ENCODE peak calls at places on chromosomes 11 and 22, in ten cellular contexts. One of them, this sample, is unnamed.

GRCh38 chr11:26348776-26349175 is 16.8 kb downstream of the ANO3 start:
- DNase-seq in NCI-H510A treated with DMSO at 0.1 percent for 48 hours: no peak
- DNase-seq in AG04450: no peak
- DNase-seq in NCI-H345: no peak
- DNase-seq in Right ventricle myocardium superior: no peak
- DNase-seq in HAP-1: no peak
- DNase-seq in SK-MEL-5: no peak
- DNase-seq in posterior cingulate gyrus: no peak
- DNase-seq in fibroblast of pulmonary artery: peak
- DNase-seq in CD8-positive, alpha-beta T cell: no peak
- DNase-seq in this sample: no peak

GRCh38 chr11:86717817-86718501 is 45.5 kb upstream of the ME3 start:
- DNase-seq in NCI-H510A treated with DMSO at 0.1 percent for 48 hours: no peak
- DNase-seq in AG04450: no peak
- DNase-seq in NCI-H345: no peak
- DNase-seq in Right ventricle myocardium superior: no peak
- DNase-seq in HAP-1: no peak
- DNase-seq in SK-MEL-5: no peak
- DNase-seq in posterior cingulate gyrus: no peak
- DNase-seq in fibroblast of pulmonary artery: no peak
- DNase-seq in CD8-positive, alpha-beta T cell: no peak
- DNase-seq in this sample: no peak

GRCh38 chr22:23781065-23781464 is 5.7 kb upstream of the SMARCB1 start:
- DNase-seq in NCI-H510A treated with DMSO at 0.1 percent for 48 hours: no peak
- DNase-seq in AG04450: no peak
- DNase-seq in NCI-H345: no peak
- DNase-seq in Right ventricle myocardium superior: no peak
- DNase-seq in HAP-1: no peak
- DNase-seq in SK-MEL-5: no peak
- DNase-seq in posterior cingulate gyrus: peak
- DNase-seq in fibroblast of pulmonary artery: no peak
- DNase-seq in CD8-positive, alpha-beta T cell: no peak
- DNase-seq in this sample: no peak

GRCh38 chr11:113806403-113806802 is 26.8 kb downstream of the CLDN25 start:
- DNase-seq in NCI-H510A treated with DMSO at 0.1 percent for 48 hours: peak
- DNase-seq in AG04450: no peak
- DNase-seq in NCI-H345: no peak
- DNase-seq in Right ventricle myocardium superior: no peak
- DNase-seq in HAP-1: peak
- DNase-seq in SK-MEL-5: peak
- DNase-seq in posterior cingulate gyrus: no peak
- DNase-seq in fibroblast of pulmonary artery: peak
- DNase-seq in CD8-positive, alpha-beta T cell: no peak
- DNase-seq in this sample: no peak

GRCh38 chr11:93652161-93652597 is 9.3 kb upstream of the CEP295 start:
- DNase-seq in NCI-H510A treated with DMSO at 0.1 percent for 48 hours: peak
- DNase-seq in AG04450: no peak
- DNase-seq in NCI-H345: peak
- DNase-seq in Right ventricle myocardium superior: no peak
- DNase-seq in HAP-1: peak
- DNase-seq in SK-MEL-5: peak
- DNase-seq in posterior cingulate gyrus: no peak
- DNase-seq in fibroblast of pulmonary artery: peak
- DNase-seq in CD8-positive, alpha-beta T cell: peak
- DNase-seq in this sample: no peak

GRCh38 chr11:11491014-11491413 is 130.8 kb downstream of the GALNT18 start:
- DNase-seq in NCI-H510A treated with DMSO at 0.1 percent for 48 hours: no peak
- DNase-seq in AG04450: no peak
- DNase-seq in NCI-H345: no peak
- DNase-seq in Right ventricle myocardium superior: no peak
- DNase-seq in HAP-1: no peak
- DNase-seq in SK-MEL-5: no peak
- DNase-seq in posterior cingulate gyrus: no peak
- DNase-seq in fibroblast of pulmonary artery: no peak
- DNase-seq in CD8-positive, alpha-beta T cell: no peak
- DNase-seq in this sample: no peak

GRCh38 chr22:28279888-28280287 is 360.8 kb upstream of the PITPNB start:
- DNase-seq in NCI-H510A treated with DMSO at 0.1 percent for 48 hours: no peak
- DNase-seq in AG04450: peak
- DNase-seq in NCI-H345: no peak
- DNase-seq in Right ventricle myocardium superior: no peak
- DNase-seq in HAP-1: no peak
- DNase-seq in SK-MEL-5: no peak
- DNase-seq in posterior cingulate gyrus: no peak
- DNase-seq in fibroblast of pulmonary artery: no peak
- DNase-seq in CD8-positive, alpha-beta T cell: no peak
- DNase-seq in this sample: no peak

GRCh38 chr22:31286360-31287255 is 5.7 kb downstream of the PIK3IP1 start:
- DNase-seq in NCI-H510A treated with DMSO at 0.1 percent for 48 hours: no peak
- DNase-seq in AG04450: no peak
- DNase-seq in NCI-H345: no peak
- DNase-seq in Right ventricle myocardium superior: no peak
- DNase-seq in HAP-1: no peak
- DNase-seq in SK-MEL-5: no peak
- DNase-seq in posterior cingulate gyrus: no peak
- DNase-seq in fibroblast of pulmonary artery: no peak
- DNase-seq in CD8-positive, alpha-beta T cell: peak
- DNase-seq in this sample: peak

GRCh38 chr11:12128191-12128841 is 17.9 kb downstream of the MICAL2 start:
- DNase-seq in NCI-H510A treated with DMSO at 0.1 percent for 48 hours: no peak
- DNase-seq in AG04450: no peak
- DNase-seq in NCI-H345: no peak
- DNase-seq in Right ventricle myocardium superior: no peak
- DNase-seq in HAP-1: no peak
- DNase-seq in SK-MEL-5: no peak
- DNase-seq in posterior cingulate gyrus: no peak
- DNase-seq in fibroblast of pulmonary artery: no peak
- DNase-seq in CD8-positive, alpha-beta T cell: no peak
- DNase-seq in this sample: no peak

GRCh38 chr22:35539910-35540599 is 576 bp upstream of the RASD2 start:
- DNase-seq in NCI-H510A treated with DMSO at 0.1 percent for 48 hours: no peak
- DNase-seq in AG04450: no peak
- DNase-seq in NCI-H345: peak
- DNase-seq in Right ventricle myocardium superior: peak
- DNase-seq in HAP-1: peak
- DNase-seq in SK-MEL-5: peak
- DNase-seq in posterior cingulate gyrus: peak
- DNase-seq in fibroblast of pulmonary artery: no peak
- DNase-seq in CD8-positive, alpha-beta T cell: peak
- DNase-seq in this sample: peak

GRCh38 chr22:45535400-45535799 is 32.7 kb downstream of the FBLN1 start:
- DNase-seq in NCI-H510A treated with DMSO at 0.1 percent for 48 hours: no peak
- DNase-seq in AG04450: no peak
- DNase-seq in NCI-H345: no peak
- DNase-seq in Right ventricle myocardium superior: no peak
- DNase-seq in HAP-1: no peak
- DNase-seq in SK-MEL-5: no peak
- DNase-seq in posterior cingulate gyrus: no peak
- DNase-seq in fibroblast of pulmonary artery: no peak
- DNase-seq in CD8-positive, alpha-beta T cell: no peak
- DNase-seq in this sample: no peak

GRCh38 chr11:70788247-70789022 is 390.1 kb downstream of the CTTN start:
- DNase-seq in NCI-H510A treated with DMSO at 0.1 percent for 48 hours: no peak
- DNase-seq in AG04450: peak
- DNase-seq in NCI-H345: peak
- DNase-seq in Right ventricle myocardium superior: no peak
- DNase-seq in HAP-1: no peak
- DNase-seq in SK-MEL-5: peak
- DNase-seq in posterior cingulate gyrus: no peak
- DNase-seq in fibroblast of pulmonary artery: peak
- DNase-seq in CD8-positive, alpha-beta T cell: no peak
- DNase-seq in this sample: no peak

GRCh38 chr11:19187880-19188279 is 13.9 kb downstream of the CSRP3 start:
- DNase-seq in NCI-H510A treated with DMSO at 0.1 percent for 48 hours: no peak
- DNase-seq in AG04450: no peak
- DNase-seq in NCI-H345: peak
- DNase-seq in Right ventricle myocardium superior: no peak
- DNase-seq in HAP-1: peak
- DNase-seq in SK-MEL-5: peak
- DNase-seq in posterior cingulate gyrus: peak
- DNase-seq in fibroblast of pulmonary artery: no peak
- DNase-seq in CD8-positive, alpha-beta T cell: no peak
- DNase-seq in this sample: no peak

GRCh38 chr11:73889019-73889418 is 12.2 kb downstream of the PAAF1 start:
- DNase-seq in NCI-H510A treated with DMSO at 0.1 percent for 48 hours: no peak
- DNase-seq in AG04450: no peak
- DNase-seq in NCI-H345: no peak
- DNase-seq in Right ventricle myocardium superior: no peak
- DNase-seq in HAP-1: no peak
- DNase-seq in SK-MEL-5: no peak
- DNase-seq in posterior cingulate gyrus: no peak
- DNase-seq in fibroblast of pulmonary artery: peak
- DNase-seq in CD8-positive, alpha-beta T cell: no peak
- DNase-seq in this sample: no peak

GRCh38 chr11:9250139-9250582 is 15.0 kb downstream of the DENND5A start:
- DNase-seq in NCI-H510A treated with DMSO at 0.1 percent for 48 hours: no peak
- DNase-seq in AG04450: no peak
- DNase-seq in NCI-H345: no peak
- DNase-seq in Right ventricle myocardium superior: no peak
- DNase-seq in HAP-1: no peak
- DNase-seq in SK-MEL-5: no peak
- DNase-seq in posterior cingulate gyrus: no peak
- DNase-seq in fibroblast of pulmonary artery: peak
- DNase-seq in CD8-positive, alpha-beta T cell: no peak
- DNase-seq in this sample: no peak

GRCh38 chr22:40000171-40000570 is 5.4 kb downstream of the FAM83F start:
- DNase-seq in NCI-H510A treated with DMSO at 0.1 percent for 48 hours: no peak
- DNase-seq in AG04450: no peak
- DNase-seq in NCI-H345: no peak
- DNase-seq in Right ventricle myocardium superior: no peak
- DNase-seq in HAP-1: no peak
- DNase-seq in SK-MEL-5: no peak
- DNase-seq in posterior cingulate gyrus: no peak
- DNase-seq in fibroblast of pulmonary artery: no peak
- DNase-seq in CD8-positive, alpha-beta T cell: no peak
- DNase-seq in this sample: no peak

GRCh38 chr11:114614127-114614720 is 18.6 kb upstream of the NXPE4 start:
- DNase-seq in NCI-H510A treated with DMSO at 0.1 percent for 48 hours: no peak
- DNase-seq in AG04450: no peak
- DNase-seq in NCI-H345: no peak
- DNase-seq in Right ventricle myocardium superior: no peak
- DNase-seq in HAP-1: no peak
- DNase-seq in SK-MEL-5: no peak
- DNase-seq in posterior cingulate gyrus: no peak
- DNase-seq in fibroblast of pulmonary artery: no peak
- DNase-seq in CD8-positive, alpha-beta T cell: no peak
- DNase-seq in this sample: no peak

GRCh38 chr11:68470304-68470811 is 9.8 kb downstream of the PPP6R3 start:
- DNase-seq in NCI-H510A treated with DMSO at 0.1 percent for 48 hours: no peak
- DNase-seq in AG04450: no peak
- DNase-seq in NCI-H345: peak
- DNase-seq in Right ventricle myocardium superior: no peak
- DNase-seq in HAP-1: no peak
- DNase-seq in SK-MEL-5: peak
- DNase-seq in posterior cingulate gyrus: peak
- DNase-seq in fibroblast of pulmonary artery: no peak
- DNase-seq in CD8-positive, alpha-beta T cell: no peak
- DNase-seq in this sample: no peak

GRCh38 chr11:65419773-65420481 is 2.7 kb upstream of the NEAT1 start:
- DNase-seq in NCI-H510A treated with DMSO at 0.1 percent for 48 hours: peak
- DNase-seq in AG04450: no peak
- DNase-seq in NCI-H345: peak
- DNase-seq in Right ventricle myocardium superior: peak
- DNase-seq in HAP-1: peak
- DNase-seq in SK-MEL-5: peak
- DNase-seq in posterior cingulate gyrus: peak
- DNase-seq in fibroblast of pulmonary artery: peak
- DNase-seq in CD8-positive, alpha-beta T cell: peak
- DNase-seq in this sample: peak

GRCh38 chr11:105368711-105369110 is 229.1 kb upstream of the CARD18 start:
- DNase-seq in NCI-H510A treated with DMSO at 0.1 percent for 48 hours: no peak
- DNase-seq in AG04450: no peak
- DNase-seq in NCI-H345: no peak
- DNase-seq in Right ventricle myocardium superior: no peak
- DNase-seq in HAP-1: no peak
- DNase-seq in SK-MEL-5: no peak
- DNase-seq in posterior cingulate gyrus: no peak
- DNase-seq in fibroblast of pulmonary artery: peak
- DNase-seq in CD8-positive, alpha-beta T cell: no peak
- DNase-seq in this sample: no peak

GRCh38 chr11:123536690-123537437 is 106.8 kb downstream of the GRAMD1B start:
- DNase-seq in NCI-H510A treated with DMSO at 0.1 percent for 48 hours: no peak
- DNase-seq in AG04450: no peak
- DNase-seq in NCI-H345: no peak
- DNase-seq in Right ventricle myocardium superior: no peak
- DNase-seq in HAP-1: peak
- DNase-seq in SK-MEL-5: peak
- DNase-seq in posterior cingulate gyrus: no peak
- DNase-seq in fibroblast of pulmonary artery: peak
- DNase-seq in CD8-positive, alpha-beta T cell: no peak
- DNase-seq in this sample: no peak

GRCh38 chr11:69696749-69697488 is 6.9 kb downstream of the FGF19 start:
- DNase-seq in NCI-H510A treated with DMSO at 0.1 percent for 48 hours: peak
- DNase-seq in AG04450: no peak
- DNase-seq in NCI-H345: no peak
- DNase-seq in Right ventricle myocardium superior: no peak
- DNase-seq in HAP-1: no peak
- DNase-seq in SK-MEL-5: no peak
- DNase-seq in posterior cingulate gyrus: no peak
- DNase-seq in fibroblast of pulmonary artery: no peak
- DNase-seq in CD8-positive, alpha-beta T cell: no peak
- DNase-seq in this sample: peak

GRCh38 chr11:106495046-106495445 is 417.6 kb downstream of the AASDHPPT start:
- DNase-seq in NCI-H510A treated with DMSO at 0.1 percent for 48 hours: no peak
- DNase-seq in AG04450: no peak
- DNase-seq in NCI-H345: no peak
- DNase-seq in Right ventricle myocardium superior: no peak
- DNase-seq in HAP-1: no peak
- DNase-seq in SK-MEL-5: no peak
- DNase-seq in posterior cingulate gyrus: peak
- DNase-seq in fibroblast of pulmonary artery: peak
- DNase-seq in CD8-positive, alpha-beta T cell: no peak
- DNase-seq in this sample: no peak

GRCh38 chr11:1234771-1235614 is 12.1 kb downstream of the MUC5B start:
- DNase-seq in NCI-H510A treated with DMSO at 0.1 percent for 48 hours: no peak
- DNase-seq in AG04450: no peak
- DNase-seq in NCI-H345: no peak
- DNase-seq in Right ventricle myocardium superior: peak
- DNase-seq in HAP-1: no peak
- DNase-seq in SK-MEL-5: no peak
- DNase-seq in posterior cingulate gyrus: peak
- DNase-seq in fibroblast of pulmonary artery: no peak
- DNase-seq in CD8-positive, alpha-beta T cell: no peak
- DNase-seq in this sample: peak

GRCh38 chr22:27110985-27111451 is 453.6 kb downstream of the MIAT start:
- DNase-seq in NCI-H510A treated with DMSO at 0.1 percent for 48 hours: no peak
- DNase-seq in AG04450: no peak
- DNase-seq in NCI-H345: no peak
- DNase-seq in Right ventricle myocardium superior: no peak
- DNase-seq in HAP-1: no peak
- DNase-seq in SK-MEL-5: no peak
- DNase-seq in posterior cingulate gyrus: no peak
- DNase-seq in fibroblast of pulmonary artery: peak
- DNase-seq in CD8-positive, alpha-beta T cell: no peak
- DNase-seq in this sample: no peak